ENCODE peak calls at places on chromosome 16, in nine cellular contexts. S is prostate gland; H is sigmoid colon; C is choroid plexus epithelial cell; D is uterus; I is activated CD8-positive, alpha-beta T cell treated with anti-CD3 and anti-CD28 coated beads for 36 hours; J is adrenal gland; W is RWPE1; E is H1. Y is an unnamed sample.

GRCh38 chr16:25027781-25028180 is 12.6 kb upstream of the ARHGAP17 start:
- DNase-seq in S (no peak), H (no peak), C (no peak), D (no peak), I (peak; percentile 74), J (no peak), W (no peak), E (no peak), Y (no peak)

GRCh38 chr16:67349172-67349571 is 22.6 kb downstream of the LRRC36 start:
- DNase-seq in S (no peak), H (no peak), C (peak; percentile 52), D (no peak), I (no peak), J (no peak), W (peak; percentile 25), E (no peak), Y (no peak)

GRCh38 chr16:83187404-83187803 is 560.6 kb downstream of the CDH13 start:
- DNase-seq in S (no peak), H (no peak), C (peak; percentile 82), D (no peak), I (peak; percentile 40), J (no peak), W (peak; percentile 57), E (no peak), Y (no peak)

GRCh38 chr16:21611178-21611545 is 11.8 kb downstream of the METTL9 start:
- DNase-seq in S (no peak), H (no peak), C (peak; percentile 54), D (no peak), I (no peak), J (no peak), W (no peak), E (no peak), Y (no peak)

GRCh38 chr16:81703177-81704155 is 75.6 kb upstream of the PLCG2 start:
- DNase-seq in S (no peak), H (no peak), C (peak; percentile 96), D (peak; percentile 33), I (peak; percentile 39), J (peak; percentile 90), W (peak; percentile 42), E (no peak), Y (no peak)

GRCh38 chr16:52271088-52271487 is 275.9 kb downstream of the TOX3 start:
- DNase-seq in S (no peak), H (no peak), C (no peak), D (no peak), I (no peak), J (no peak), W (no peak), E (no peak), Y (no peak)

GRCh38 chr16:85369741-85370528 is 243.2 kb upstream of the GSE1 start:
- DNase-seq in S (peak; percentile 34), H (peak; percentile 86), C (peak; percentile 47), D (peak; percentile 53), I (peak; percentile 72), J (peak; percentile 68), W (peak; percentile 61), E (peak; percentile 97), Y (peak; percentile 81)

GRCh38 chr16:74279266-74279665 is 17.3 kb upstream of the PSMD7 start:
- DNase-seq in S (no peak), H (no peak), C (no peak), D (no peak), I (no peak), J (no peak), W (no peak), E (no peak), Y (no peak)

GRCh38 chr16:68995011-68995504 is 110.4 kb upstream of the HAS3 start:
- DNase-seq in S (peak; percentile 34), H (no peak), C (peak; percentile 50), D (no peak), I (no peak), J (no peak), W (peak; percentile 74), E (no peak), Y (peak; percentile 63)

GRCh38 chr16:66275795-66276428 is 90.6 kb upstream of the CDH5 start:
- DNase-seq in S (no peak), H (peak; percentile 27), C (peak; percentile 88), D (no peak), I (peak; percentile 33), J (no peak), W (peak; percentile 25), E (peak; percentile 77), Y (peak; percentile 84)

GRCh38 chr16:70163596-70163995 is 10.0 kb upstream of the CLEC18C start:
- DNase-seq in S (no peak), H (no peak), C (no peak), D (no peak), I (no peak), J (peak; percentile 15), W (no peak), E (no peak), Y (no peak)

GRCh38 chr16:159136-159849 is 6.5 kb upstream of the HBM start:
- DNase-seq in S (no peak), H (no peak), C (no peak), D (no peak), I (no peak), J (no peak), W (no peak), E (no peak), Y (no peak)

GRCh38 chr16:72937916-72938315 is 110.0 kb downstream of the ZFHX3 start:
- DNase-seq in S (no peak), H (peak; percentile 56), C (no peak), D (no peak), I (no peak), J (no peak), W (no peak), E (no peak), Y (no peak)

GRCh38 chr16:2960183-2961010 is 3.7 kb upstream of the KREMEN2 start:
- DNase-seq in S (no peak), H (no peak), C (no peak), D (no peak), I (no peak), J (no peak), W (no peak), E (no peak), Y (no peak)

GRCh38 chr16:22670551-22670970 is 143.4 kb upstream of the HS3ST2 start:
- DNase-seq in S (no peak), H (peak; percentile 65), C (peak; percentile 11), D (no peak), I (peak; percentile 26), J (no peak), W (peak; percentile 96), E (peak; percentile 86), Y (peak; percentile 52)

GRCh38 chr16:89623511-89624232 is 10.2 kb downstream of the DPEP1 start:
- DNase-seq in S (no peak), H (no peak), C (peak; percentile 53), D (no peak), I (no peak), J (no peak), W (no peak), E (no peak), Y (no peak)

GRCh38 chr16:89172901-89173628 is 1.5 kb downstream of the CDH15 start:
- DNase-seq in S (no peak), H (no peak), C (no peak), D (no peak), I (no peak), J (no peak), W (no peak), E (no peak), Y (no peak)

GRCh38 chr16:8958344-8958808 is 5.3 kb downstream of the USP7 start:
- DNase-seq in S (no peak), H (peak; percentile 76), C (peak; percentile 53), D (peak; percentile 24), I (peak; percentile 56), J (peak; percentile 81), W (no peak), E (no peak), Y (no peak)

GRCh38 chr16:72788269-72788809 is 259.6 kb downstream of the ZFHX3 start:
- DNase-seq in S (no peak), H (no peak), C (no peak), D (no peak), I (peak; percentile 3), J (no peak), W (no peak), E (no peak), Y (no peak)

GRCh38 chr16:28538733-28539596 is at the start of gene NUPR1:
- DNase-seq in S (peak; percentile 99), H (peak; percentile 100), C (peak; percentile 98), D (peak; percentile 99), I (no peak), J (peak; percentile 98), W (peak; percentile 90), E (no peak), Y (no peak)

GRCh38 chr16:12255919-12256665 is 279.6 kb downstream of the SNX29 start:
- DNase-seq in S (no peak), H (no peak), C (no peak), D (no peak), I (no peak), J (no peak), W (no peak), E (no peak), Y (no peak)

GRCh38 chr16:30658731-30659506 is 688 bp downstream of the FBRS start:
- DNase-seq in S (peak; percentile 87), H (peak; percentile 94), C (peak; percentile 98), D (peak; percentile 82), I (peak; percentile 98), J (peak; percentile 89), W (peak; percentile 87), E (peak; percentile 79), Y (peak; percentile 83)
- TF ChIP-seq CTCF in S (no peak), H (no peak), C (no peak), D (no peak), I (no peak), J (no peak), W (peak; percentile 33), E (no peak), Y (peak; percentile 37)

GRCh38 chr16:71501562-71501961 is 12.4 kb upstream of the ZNF19 start:
- DNase-seq in S (no peak), H (no peak), C (peak; percentile 4), D (no peak), I (no peak), J (no peak), W (no peak), E (no peak), Y (peak; percentile 49)
- TF ChIP-seq CTCF in S (no peak), H (no peak), C (peak; percentile 27), D (no peak), I (no peak), J (no peak), W (no peak), E (peak; percentile 18), Y (no peak)

GRCh38 chr16:61946019-61946418 is 90.2 kb downstream of the CDH8 start:
- DNase-seq in S (no peak), H (no peak), C (no peak), D (no peak), I (no peak), J (no peak), W (no peak), E (no peak), Y (no peak)
- TF ChIP-seq CTCF in S (no peak), H (no peak), C (no peak), D (no peak), I (no peak), J (no peak), W (no peak), E (peak; percentile 19), Y (no peak)

DNA sequence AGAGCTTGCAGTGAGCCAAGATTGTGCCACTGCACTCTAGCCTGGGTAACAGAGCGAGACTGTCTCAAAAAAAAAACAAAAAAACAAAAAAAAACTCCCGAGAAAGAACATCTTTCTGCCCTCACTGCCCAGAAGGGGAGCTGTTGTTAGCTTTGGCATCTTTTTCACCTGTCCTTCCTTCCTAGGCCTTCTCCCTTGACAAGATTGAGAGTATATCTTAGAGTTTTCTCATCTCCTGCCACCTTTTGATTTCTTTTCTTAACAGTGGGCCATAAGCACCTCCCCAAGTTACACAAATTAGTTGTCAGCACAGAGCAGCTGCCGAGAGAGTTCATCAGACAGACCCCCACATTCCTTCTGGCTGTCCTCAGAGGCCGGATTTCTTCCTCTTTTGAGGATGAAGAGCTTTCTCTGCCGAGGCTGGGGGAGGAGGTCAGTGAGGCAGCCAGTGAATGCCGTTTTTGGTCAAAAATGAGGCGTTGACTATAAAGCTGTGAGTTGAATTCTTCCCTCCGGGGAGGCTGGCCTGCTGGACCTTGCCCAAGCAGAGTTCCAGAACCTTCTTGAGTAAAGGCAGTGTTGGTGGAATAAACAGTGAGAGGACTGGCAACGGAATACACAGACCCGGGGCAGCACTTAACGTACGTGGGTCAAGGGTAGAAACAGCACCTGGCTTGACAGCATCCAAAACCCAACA is 127.0 kb downstream of the ABCC6 start:
- DNase-seq in S (peak; percentile 24), H (peak; percentile 92), C (peak; percentile 86), D (peak; percentile 84), I (no peak), J (no peak), W (no peak), E (no peak), Y (no peak)
- TF ChIP-seq CTCF in S (no peak), H (peak; percentile 41), C (peak; percentile 58), D (peak; percentile 24), I (no peak), J (no peak), W (no peak), E (peak; percentile 24), Y (no peak)

Y was measured in Calu3.